ENCODE peak calls at places on chromosomes 16 and 17, in seven cellular contexts. One of them, this sample, is unnamed.

GRCh38 chr17:78040561-78041400 is 82.3 kb downstream of the TNRC6C start:
- DNase-seq in Ammon's horn: peak; percentile 81
- DNase-seq in fibroblast of lung: peak; percentile 65
- DNase-seq in C1 segment of cervical spinal cord: peak; percentile 82
- DNase-seq in NCI-H446: peak; percentile 25
- DNase-seq in progenitor cell of endocrine pancreas: no peak
- DNase-seq in activated T-helper 1 cell treated with Interleukin-2 at 50 U/mL for 16 hours: peak; percentile 3
- DNase-seq in this sample: peak; percentile 87

GRCh38 chr16:88993006-88993787 is 16.2 kb upstream of the CBFA2T3 start:
- DNase-seq in Ammon's horn: no peak
- DNase-seq in fibroblast of lung: peak; percentile 4
- DNase-seq in C1 segment of cervical spinal cord: no peak
- DNase-seq in NCI-H446: no peak
- DNase-seq in progenitor cell of endocrine pancreas: no peak
- DNase-seq in activated T-helper 1 cell treated with Interleukin-2 at 50 U/mL for 16 hours: no peak
- DNase-seq in this sample: peak; percentile 61

GRCh38 chr16:26985100-26986065 is 81.3 kb upstream of the C16orf82 start:
- DNase-seq in Ammon's horn: no peak
- DNase-seq in fibroblast of lung: no peak
- DNase-seq in C1 segment of cervical spinal cord: no peak
- DNase-seq in NCI-H446: no peak
- DNase-seq in progenitor cell of endocrine pancreas: no peak
- DNase-seq in activated T-helper 1 cell treated with Interleukin-2 at 50 U/mL for 16 hours: no peak
- DNase-seq in this sample: no peak

GRCh38 chr17:29592850-29593545 is at the start of gene ANKRD13B:
- DNase-seq in Ammon's horn: peak; percentile 81
- DNase-seq in fibroblast of lung: peak; percentile 24
- DNase-seq in C1 segment of cervical spinal cord: peak; percentile 75
- DNase-seq in NCI-H446: peak; percentile 58
- DNase-seq in progenitor cell of endocrine pancreas: no peak
- DNase-seq in activated T-helper 1 cell treated with Interleukin-2 at 50 U/mL for 16 hours: peak; percentile 19
- DNase-seq in this sample: peak; percentile 87

GRCh38 chr16:49089039-49089438 is 192.6 kb downstream of the CBLN1 start:
- DNase-seq in Ammon's horn: no peak
- DNase-seq in fibroblast of lung: no peak
- DNase-seq in C1 segment of cervical spinal cord: no peak
- DNase-seq in NCI-H446: no peak
- DNase-seq in progenitor cell of endocrine pancreas: no peak
- DNase-seq in activated T-helper 1 cell treated with Interleukin-2 at 50 U/mL for 16 hours: no peak
- DNase-seq in this sample: no peak

GRCh38 chr16:84995666-84996065 is 15.7 kb downstream of the ZDHHC7 start:
- DNase-seq in Ammon's horn: no peak
- DNase-seq in fibroblast of lung: no peak
- DNase-seq in C1 segment of cervical spinal cord: no peak
- DNase-seq in NCI-H446: no peak
- DNase-seq in progenitor cell of endocrine pancreas: no peak
- DNase-seq in activated T-helper 1 cell treated with Interleukin-2 at 50 U/mL for 16 hours: no peak
- DNase-seq in this sample: no peak

GRCh38 chr17:68260051-68260762 is 12.4 kb downstream of the AMZ2 start:
- DNase-seq in Ammon's horn: no peak
- DNase-seq in fibroblast of lung: no peak
- DNase-seq in C1 segment of cervical spinal cord: no peak
- DNase-seq in NCI-H446: no peak
- DNase-seq in progenitor cell of endocrine pancreas: no peak
- DNase-seq in activated T-helper 1 cell treated with Interleukin-2 at 50 U/mL for 16 hours: no peak
- DNase-seq in this sample: no peak

GRCh38 chr17:81420769-81421462 is 25.7 kb downstream of the BAHCC1 start:
- DNase-seq in Ammon's horn: peak; percentile 90
- DNase-seq in fibroblast of lung: peak; percentile 43
- DNase-seq in C1 segment of cervical spinal cord: peak; percentile 86
- DNase-seq in NCI-H446: no peak
- DNase-seq in progenitor cell of endocrine pancreas: no peak
- DNase-seq in activated T-helper 1 cell treated with Interleukin-2 at 50 U/mL for 16 hours: no peak
- DNase-seq in this sample: no peak

GRCh38 chr16:3829631-3830536 is 50.6 kb downstream of the CREBBP start:
- DNase-seq in Ammon's horn: no peak
- DNase-seq in fibroblast of lung: no peak
- DNase-seq in C1 segment of cervical spinal cord: no peak
- DNase-seq in NCI-H446: no peak
- DNase-seq in progenitor cell of endocrine pancreas: no peak
- DNase-seq in activated T-helper 1 cell treated with Interleukin-2 at 50 U/mL for 16 hours: no peak
- DNase-seq in this sample: no peak

GRCh38 chr17:44220211-44221071 is 966 bp upstream of the UBTF start:
- DNase-seq in Ammon's horn: peak; percentile 40
- DNase-seq in fibroblast of lung: peak; percentile 64
- DNase-seq in C1 segment of cervical spinal cord: peak; percentile 75
- DNase-seq in NCI-H446: no peak
- DNase-seq in progenitor cell of endocrine pancreas: peak; percentile 39
- DNase-seq in activated T-helper 1 cell treated with Interleukin-2 at 50 U/mL for 16 hours: peak; percentile 48
- DNase-seq in this sample: peak; percentile 80

GRCh38 chr16:73523209-73523608 is 475.3 kb upstream of the ZFHX3 start:
- DNase-seq in Ammon's horn: no peak
- DNase-seq in fibroblast of lung: no peak
- DNase-seq in C1 segment of cervical spinal cord: no peak
- DNase-seq in NCI-H446: no peak
- DNase-seq in progenitor cell of endocrine pancreas: no peak
- DNase-seq in activated T-helper 1 cell treated with Interleukin-2 at 50 U/mL for 16 hours: no peak
- DNase-seq in this sample: no peak

GRCh38 chr17:39722104-39722503 is 8.2 kb downstream of the MIEN1 start:
- DNase-seq in Ammon's horn: no peak
- DNase-seq in fibroblast of lung: no peak
- DNase-seq in C1 segment of cervical spinal cord: no peak
- DNase-seq in NCI-H446: no peak
- DNase-seq in progenitor cell of endocrine pancreas: no peak
- DNase-seq in activated T-helper 1 cell treated with Interleukin-2 at 50 U/mL for 16 hours: no peak
- DNase-seq in this sample: no peak

GRCh38 chr16:46607529-46607928 is 13.7 kb downstream of the SHCBP1 start:
- DNase-seq in Ammon's horn: peak; percentile 66
- DNase-seq in fibroblast of lung: peak; percentile 88
- DNase-seq in C1 segment of cervical spinal cord: no peak
- DNase-seq in NCI-H446: no peak
- DNase-seq in progenitor cell of endocrine pancreas: no peak
- DNase-seq in activated T-helper 1 cell treated with Interleukin-2 at 50 U/mL for 16 hours: no peak
- DNase-seq in this sample: no peak

GRCh38 chr16:14101415-14101814 is 30.3 kb downstream of the MRTFB start:
- DNase-seq in Ammon's horn: no peak
- DNase-seq in fibroblast of lung: no peak
- DNase-seq in C1 segment of cervical spinal cord: no peak
- DNase-seq in NCI-H446: no peak
- DNase-seq in progenitor cell of endocrine pancreas: no peak
- DNase-seq in activated T-helper 1 cell treated with Interleukin-2 at 50 U/mL for 16 hours: no peak
- DNase-seq in this sample: no peak

GRCh38 chr16:86134802-86135461 is 236.0 kb downstream of the IRF8 start:
- DNase-seq in Ammon's horn: no peak
- DNase-seq in fibroblast of lung: peak; percentile 28
- DNase-seq in C1 segment of cervical spinal cord: no peak
- DNase-seq in NCI-H446: no peak
- DNase-seq in progenitor cell of endocrine pancreas: no peak
- DNase-seq in activated T-helper 1 cell treated with Interleukin-2 at 50 U/mL for 16 hours: no peak
- DNase-seq in this sample: no peak

GRCh38 chr17:16926061-16926511 is 45.8 kb downstream of the TNFRSF13B start:
- DNase-seq in Ammon's horn: no peak
- DNase-seq in fibroblast of lung: no peak
- DNase-seq in C1 segment of cervical spinal cord: no peak
- DNase-seq in NCI-H446: no peak
- DNase-seq in progenitor cell of endocrine pancreas: no peak
- DNase-seq in activated T-helper 1 cell treated with Interleukin-2 at 50 U/mL for 16 hours: no peak
- DNase-seq in this sample: no peak

GRCh38 chr17:63768433-63768832 is 5.0 kb downstream of the CCDC47 start:
- DNase-seq in Ammon's horn: no peak
- DNase-seq in fibroblast of lung: no peak
- DNase-seq in C1 segment of cervical spinal cord: no peak
- DNase-seq in NCI-H446: no peak
- DNase-seq in progenitor cell of endocrine pancreas: no peak
- DNase-seq in activated T-helper 1 cell treated with Interleukin-2 at 50 U/mL for 16 hours: no peak
- DNase-seq in this sample: no peak

GRCh38 chr17:36001862-36002603 is 680 bp upstream of the CCL15 start:
- DNase-seq in Ammon's horn: no peak
- DNase-seq in fibroblast of lung: no peak
- DNase-seq in C1 segment of cervical spinal cord: no peak
- DNase-seq in NCI-H446: no peak
- DNase-seq in progenitor cell of endocrine pancreas: no peak
- DNase-seq in activated T-helper 1 cell treated with Interleukin-2 at 50 U/mL for 16 hours: no peak
- DNase-seq in this sample: no peak

GRCh38 chr16:53948326-53948725 is 244.4 kb downstream of the FTO start:
- DNase-seq in Ammon's horn: no peak
- DNase-seq in fibroblast of lung: no peak
- DNase-seq in C1 segment of cervical spinal cord: no peak
- DNase-seq in NCI-H446: no peak
- DNase-seq in progenitor cell of endocrine pancreas: no peak
- DNase-seq in activated T-helper 1 cell treated with Interleukin-2 at 50 U/mL for 16 hours: no peak
- DNase-seq in this sample: no peak

GRCh38 chr17:57211543-57211942 is 44.8 kb upstream of the MSI2 start:
- DNase-seq in Ammon's horn: no peak
- DNase-seq in fibroblast of lung: peak; percentile 18
- DNase-seq in C1 segment of cervical spinal cord: no peak
- DNase-seq in NCI-H446: no peak
- DNase-seq in progenitor cell of endocrine pancreas: no peak
- DNase-seq in activated T-helper 1 cell treated with Interleukin-2 at 50 U/mL for 16 hours: no peak
- DNase-seq in this sample: no peak

GRCh38 chr16:56915311-56916105 is 16.4 kb upstream of the HERPUD1 start:
- DNase-seq in Ammon's horn: no peak
- DNase-seq in fibroblast of lung: peak; percentile 72
- DNase-seq in C1 segment of cervical spinal cord: no peak
- DNase-seq in NCI-H446: no peak
- DNase-seq in progenitor cell of endocrine pancreas: no peak
- DNase-seq in activated T-helper 1 cell treated with Interleukin-2 at 50 U/mL for 16 hours: no peak
- DNase-seq in this sample: no peak

GRCh38 chr16:19389246-19389645 is 28.4 kb upstream of the TMC5 start:
- DNase-seq in Ammon's horn: peak; percentile 20
- DNase-seq in fibroblast of lung: no peak
- DNase-seq in C1 segment of cervical spinal cord: no peak
- DNase-seq in NCI-H446: no peak
- DNase-seq in progenitor cell of endocrine pancreas: peak; percentile 32
- DNase-seq in activated T-helper 1 cell treated with Interleukin-2 at 50 U/mL for 16 hours: no peak
- DNase-seq in this sample: peak; percentile 41

GRCh38 chr17:62755139-62755851 is 52.8 kb downstream of the MARCHF10 start:
- DNase-seq in Ammon's horn: no peak
- DNase-seq in fibroblast of lung: no peak
- DNase-seq in C1 segment of cervical spinal cord: no peak
- DNase-seq in NCI-H446: no peak
- DNase-seq in progenitor cell of endocrine pancreas: no peak
- DNase-seq in activated T-helper 1 cell treated with Interleukin-2 at 50 U/mL for 16 hours: no peak
- DNase-seq in this sample: no peak

GRCh38 chr17:60971515-60972369 is 294.1 kb downstream of the BCAS3 start:
- DNase-seq in Ammon's horn: no peak
- DNase-seq in fibroblast of lung: peak; percentile 83
- DNase-seq in C1 segment of cervical spinal cord: no peak
- DNase-seq in NCI-H446: peak; percentile 8
- DNase-seq in progenitor cell of endocrine pancreas: peak; percentile 14
- DNase-seq in activated T-helper 1 cell treated with Interleukin-2 at 50 U/mL for 16 hours: peak; percentile 1
- DNase-seq in this sample: peak; percentile 73

GRCh38 chr16:1379054-1379862 is 27.5 kb downstream of the GNPTG start:
- DNase-seq in Ammon's horn: peak; percentile 45
- DNase-seq in fibroblast of lung: peak; percentile 50
- DNase-seq in C1 segment of cervical spinal cord: peak; percentile 37
- DNase-seq in NCI-H446: no peak
- DNase-seq in progenitor cell of endocrine pancreas: peak; percentile 62
- DNase-seq in activated T-helper 1 cell treated with Interleukin-2 at 50 U/mL for 16 hours: peak; percentile 52
- DNase-seq in this sample: peak; percentile 95

GRCh38 chr17:39175695-39176093 is 9.7 kb upstream of the ARL5C start:
- DNase-seq in Ammon's horn: no peak
- DNase-seq in fibroblast of lung: no peak
- DNase-seq in C1 segment of cervical spinal cord: no peak
- DNase-seq in NCI-H446: no peak
- DNase-seq in progenitor cell of endocrine pancreas: no peak
- DNase-seq in activated T-helper 1 cell treated with Interleukin-2 at 50 U/mL for 16 hours: no peak
- DNase-seq in this sample: no peak

GRCh38 chr17:2779545-2779944 is 16.7 kb upstream of the RAP1GAP2 start:
- DNase-seq in Ammon's horn: no peak
- DNase-seq in fibroblast of lung: no peak
- DNase-seq in C1 segment of cervical spinal cord: no peak
- DNase-seq in NCI-H446: no peak
- DNase-seq in progenitor cell of endocrine pancreas: no peak
- DNase-seq in activated T-helper 1 cell treated with Interleukin-2 at 50 U/mL for 16 hours: no peak
- DNase-seq in this sample: no peak

This sample was measured in D341Med.